ENCODE peak calls at places on chromosomes 3 and 15, in seven cellular contexts. One of them, this sample, is unnamed. For H3K79me2, the result is how much of the 10 kb centered on the place peaks cover.

GRCh38 chr3:190083631-190084030 is 37.1 kb downstream of the P3H2 start:
- DNase-seq in MM.1S: no peak
- DNase-seq in OCI-LY7: no peak
- DNase-seq in fibroblast of lung: no peak
- DNase-seq in mammary epithelial cell: no peak
- DNase-seq in GM23248: no peak
- DNase-seq in PC-3: no peak
- DNase-seq in this sample: no peak

GRCh38 chr15:46786886-46787285 is 930.4 kb upstream of the SEMA6D start:
- DNase-seq in MM.1S: peak
- DNase-seq in OCI-LY7: no peak
- DNase-seq in fibroblast of lung: no peak
- DNase-seq in mammary epithelial cell: no peak
- DNase-seq in GM23248: no peak
- DNase-seq in PC-3: no peak
- DNase-seq in this sample: peak

GRCh38 chr3:141643391-141643790 is 94.7 kb upstream of the RNF7 start:
- DNase-seq in MM.1S: no peak
- DNase-seq in OCI-LY7: no peak
- DNase-seq in fibroblast of lung: no peak
- DNase-seq in mammary epithelial cell: no peak
- DNase-seq in GM23248: peak
- DNase-seq in PC-3: peak
- DNase-seq in this sample: no peak

GRCh38 chr3:59922226-59922625 is 872.4 kb upstream of the CFAP20DC start:
- DNase-seq in MM.1S: no peak
- DNase-seq in OCI-LY7: no peak
- DNase-seq in fibroblast of lung: no peak
- DNase-seq in mammary epithelial cell: no peak
- DNase-seq in GM23248: no peak
- DNase-seq in PC-3: no peak
- DNase-seq in this sample: no peak

GRCh38 chr15:98142584-98142983 is 182.1 kb downstream of the ARRDC4 start:
- DNase-seq in MM.1S: no peak
- DNase-seq in OCI-LY7: no peak
- DNase-seq in fibroblast of lung: no peak
- DNase-seq in mammary epithelial cell: no peak
- DNase-seq in GM23248: no peak
- DNase-seq in PC-3: no peak
- DNase-seq in this sample: peak

GRCh38 chr3:121545049-121545563 is 682 bp downstream of the POLQ start:
- DNase-seq in MM.1S: peak
- DNase-seq in OCI-LY7: no peak
- DNase-seq in fibroblast of lung: no peak
- DNase-seq in mammary epithelial cell: no peak
- DNase-seq in GM23248: peak
- DNase-seq in PC-3: peak
- DNase-seq in this sample: peak

GRCh38 chr15:92651877-92652575 is 3.5 kb downstream of the FAM174B start:
- DNase-seq in MM.1S: no peak
- DNase-seq in OCI-LY7: no peak
- DNase-seq in fibroblast of lung: no peak
- DNase-seq in mammary epithelial cell: no peak
- DNase-seq in GM23248: no peak
- DNase-seq in PC-3: no peak
- DNase-seq in this sample: no peak

GRCh38 chr3:126836220-126836860 is 132.3 kb downstream of the CHCHD6 start:
- DNase-seq in MM.1S: no peak
- DNase-seq in OCI-LY7: no peak
- DNase-seq in fibroblast of lung: no peak
- DNase-seq in mammary epithelial cell: no peak
- DNase-seq in GM23248: no peak
- DNase-seq in PC-3: no peak
- DNase-seq in this sample: no peak

GRCh38 chr3:69838696-69839515 is 99.6 kb downstream of the MITF start:
- DNase-seq in MM.1S: no peak
- DNase-seq in OCI-LY7: no peak
- DNase-seq in fibroblast of lung: peak
- DNase-seq in mammary epithelial cell: no peak
- DNase-seq in GM23248: no peak
- DNase-seq in PC-3: no peak
- DNase-seq in this sample: no peak

GRCh38 chr3:127822166-127822835 is at the start of gene MGLL:
- DNase-seq in MM.1S: no peak
- DNase-seq in OCI-LY7: no peak
- DNase-seq in fibroblast of lung: peak
- DNase-seq in mammary epithelial cell: peak
- DNase-seq in GM23248: peak
- DNase-seq in PC-3: peak
- DNase-seq in this sample: peak

GRCh38 chr15:77507911-77508310 is 87.2 kb downstream of the HMG20A start:
- DNase-seq in MM.1S: no peak
- DNase-seq in OCI-LY7: no peak
- DNase-seq in fibroblast of lung: peak
- DNase-seq in mammary epithelial cell: peak
- DNase-seq in GM23248: peak
- DNase-seq in PC-3: peak
- DNase-seq in this sample: no peak

GRCh38 chr15:98760112-98760826 is 111.9 kb downstream of the IGF1R start:
- DNase-seq in MM.1S: no peak
- DNase-seq in OCI-LY7: no peak
- DNase-seq in fibroblast of lung: no peak
- DNase-seq in mammary epithelial cell: peak
- DNase-seq in GM23248: peak
- DNase-seq in PC-3: peak
- DNase-seq in this sample: no peak

GRCh38 chr15:84715442-84716035 is 400 bp downstream of the SEC11A start:
- DNase-seq in MM.1S: peak
- DNase-seq in OCI-LY7: peak
- DNase-seq in fibroblast of lung: peak
- DNase-seq in mammary epithelial cell: peak
- DNase-seq in GM23248: peak
- DNase-seq in PC-3: peak
- DNase-seq in this sample: peak
- H3K79me2 ChIP-seq in MM.1S: half or more
- H3K79me2 ChIP-seq in OCI-LY7: half or more
- H3K79me2 ChIP-seq in fibroblast of lung: under half
- H3K79me2 ChIP-seq in mammary epithelial cell: half or more
- H3K79me2 ChIP-seq in GM23248: half or more
- H3K79me2 ChIP-seq in PC-3: half or more
- H3K79me2 ChIP-seq in this sample: half or more

GRCh38 chr3:131485116-131485515 is 17.7 kb downstream of the MRPL3 start:
- DNase-seq in MM.1S: no peak
- DNase-seq in OCI-LY7: no peak
- DNase-seq in fibroblast of lung: no peak
- DNase-seq in mammary epithelial cell: no peak
- DNase-seq in GM23248: no peak
- DNase-seq in PC-3: no peak
- DNase-seq in this sample: no peak

GRCh38 chr3:131477813-131478212 is 25.0 kb downstream of the MRPL3 start:
- DNase-seq in MM.1S: no peak
- DNase-seq in OCI-LY7: no peak
- DNase-seq in fibroblast of lung: no peak
- DNase-seq in mammary epithelial cell: no peak
- DNase-seq in GM23248: no peak
- DNase-seq in PC-3: no peak
- DNase-seq in this sample: no peak

DNA sequence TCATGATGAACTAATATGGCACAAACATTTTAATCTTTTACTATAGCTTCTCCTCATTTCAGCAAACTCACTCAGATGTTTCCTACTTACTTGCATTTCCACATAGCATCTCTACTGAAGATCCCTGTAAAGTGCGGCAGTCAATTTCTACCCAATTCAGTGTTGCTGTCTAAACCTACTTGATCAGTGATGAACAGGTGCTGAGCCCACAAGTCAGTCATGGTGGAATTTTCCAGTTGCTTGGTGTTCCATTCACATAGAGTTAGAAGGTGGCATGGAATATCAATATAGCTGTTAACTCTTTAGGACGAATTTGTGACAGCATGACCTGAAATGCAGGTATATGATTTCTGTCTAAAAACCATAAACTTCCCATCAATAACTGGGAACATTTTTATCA is 22.7 kb downstream of the MRPL3 start:
- DNase-seq in MM.1S: no peak
- DNase-seq in OCI-LY7: no peak
- DNase-seq in fibroblast of lung: no peak
- DNase-seq in mammary epithelial cell: no peak
- DNase-seq in GM23248: no peak
- DNase-seq in PC-3: no peak
- DNase-seq in this sample: no peak
- H3K79me2 ChIP-seq in MM.1S: under half
- H3K79me2 ChIP-seq in OCI-LY7: under half
- H3K79me2 ChIP-seq in fibroblast of lung: under half
- H3K79me2 ChIP-seq in mammary epithelial cell: under half
- H3K79me2 ChIP-seq in GM23248: half or more
- H3K79me2 ChIP-seq in PC-3: under half
- H3K79me2 ChIP-seq in this sample: half or more

GRCh38 chr15:90201944-90202375 is 830 bp downstream of the SEMA4B start:
- DNase-seq in MM.1S: no peak
- DNase-seq in OCI-LY7: no peak
- DNase-seq in fibroblast of lung: no peak
- DNase-seq in mammary epithelial cell: no peak
- DNase-seq in GM23248: peak
- DNase-seq in PC-3: no peak
- DNase-seq in this sample: peak
- H3K79me2 ChIP-seq in MM.1S: half or more
- H3K79me2 ChIP-seq in OCI-LY7: under half
- H3K79me2 ChIP-seq in fibroblast of lung: under half
- H3K79me2 ChIP-seq in mammary epithelial cell: half or more
- H3K79me2 ChIP-seq in GM23248: under half
- H3K79me2 ChIP-seq in PC-3: half or more
- H3K79me2 ChIP-seq in this sample: under half

GRCh38 chr15:64624242-64624641 is 151.1 kb downstream of the RBPMS2 start:
- DNase-seq in MM.1S: no peak
- DNase-seq in OCI-LY7: no peak
- DNase-seq in fibroblast of lung: no peak
- DNase-seq in mammary epithelial cell: no peak
- DNase-seq in GM23248: no peak
- DNase-seq in PC-3: no peak
- DNase-seq in this sample: no peak
- H3K79me2 ChIP-seq in MM.1S: under half
- H3K79me2 ChIP-seq in OCI-LY7: under half
- H3K79me2 ChIP-seq in fibroblast of lung: under half
- H3K79me2 ChIP-seq in mammary epithelial cell: half or more
- H3K79me2 ChIP-seq in GM23248: half or more
- H3K79me2 ChIP-seq in PC-3: under half
- H3K79me2 ChIP-seq in this sample: half or more

This sample was measured in neural progenitor cell.